ENCODE peak calls at places on chromosomes 4 and X, in four cellular contexts. B, M, Z and S are unnamed samples.

GRCh38 chrX:10483191-10483808 is 137.1 kb downstream of the MID1 start:
- DNase-seq in M (peak; percentile 77), B (peak; percentile 24), Z (no peak), S (peak; percentile 64)

GRCh38 chr4:81635128-81635527 is 163.4 kb upstream of the RASGEF1B start:
- DNase-seq in M (no peak), Z (no peak), B (no peak), S (no peak)

GRCh38 chr4:5963611-5964010 is 54.6 kb downstream of the C4orf50 start:
- DNase-seq in Z (no peak), M (no peak), B (no peak), S (no peak)

GRCh38 chr4:40087799-40088366 is 31.2 kb downstream of the N4BP2 start:
- DNase-seq in Z (no peak), B (no peak), M (no peak), S (no peak)

GRCh38 chrX:115968436-115969252 is 201.9 kb upstream of the AGTR2 start:
- DNase-seq in M (no peak), B (peak; percentile 67), Z (no peak), S (no peak)

GRCh38 chr4:109248322-109248895 is 54.0 kb downstream of the COL25A1 start:
- DNase-seq in M (no peak), B (no peak), Z (no peak), S (no peak)

GRCh38 chr4:164943192-164943591 is 34.3 kb downstream of the TRIM61 start:
- DNase-seq in Z (no peak), M (no peak), B (no peak), S (no peak)

GRCh38 chrX:1659664-1660461 is 45.0 kb downstream of the ASMT start:
- DNase-seq in M (no peak), Z (no peak), B (no peak), S (no peak)

GRCh38 chr4:52628974-52629373 is 30.1 kb downstream of the USP46 start:
- DNase-seq in B (no peak), Z (no peak), M (no peak), S (no peak)

GRCh38 chr4:6200011-6200921 is at the start of gene JAKMIP1:
- DNase-seq in M (peak; percentile 47), Z (peak; percentile 69), B (peak; percentile 79), S (no peak)

GRCh38 chr4:121739575-121739974 is 25.4 kb downstream of the SMIM43 start:
- DNase-seq in M (no peak), Z (no peak), B (no peak), S (no peak)

GRCh38 chr4:43331226-43332078 is 438.9 kb downstream of the GRXCR1 start:
- DNase-seq in M (peak; percentile 75), B (no peak), Z (no peak), S (no peak)

GRCh38 chr4:127782025-127782274 is 172 bp upstream of the HSPA4L start:
- DNase-seq in B (peak; percentile 92), M (peak; percentile 88), Z (no peak), S (no peak)

GRCh38 chr4:6594341-6594740 is 19.4 kb downstream of the MAN2B2 start:
- DNase-seq in Z (no peak), M (no peak), B (no peak), S (no peak)

GRCh38 chrX:22314211-22314610 is 41.5 kb downstream of the CBLL2 start:
- DNase-seq in B (no peak), Z (no peak), M (peak; percentile 48), S (no peak)

GRCh38 chr4:161604516-161605300 is 559.1 kb downstream of the FSTL5 start:
- DNase-seq in Z (no peak), M (no peak), B (no peak), S (no peak)

GRCh38 chrX:38817004-38817703 is 15.9 kb downstream of the MID1IP1 start:
- DNase-seq in M (peak; percentile 20), Z (no peak), B (peak; percentile 54), S (no peak)

GRCh38 chrX:121231566-121232358 is 184.4 kb downstream of the GLUD2 start:
- DNase-seq in B (no peak), Z (no peak), M (no peak), S (no peak)

GRCh38 chr4:165355900-165356300 is 22.9 kb upstream of the CPE start:
- DNase-seq in Z (no peak), B (peak; percentile 31), M (peak; percentile 54), S (no peak)

GRCh38 chr4:175531405-175532091 is 280.5 kb downstream of the GPM6A start:
- DNase-seq in M (no peak), Z (no peak), B (no peak), S (peak; percentile 5)

GRCh38 chrX:14673764-14674163 is 144.4 kb downstream of the GLRA2 start:
- DNase-seq in B (no peak), M (peak; percentile 85), Z (no peak), S (peak; percentile 16)

GRCh38 chr4:180542445-180543100 is 1700.6 kb upstream of the TENM3 start:
- DNase-seq in M (peak; percentile 9), Z (no peak), B (no peak), S (no peak)